ENCODE peak calls at places on chromosomes 13 and 19, in seven cellular contexts. One of them, this sample, is unnamed.

GRCh38 chr19:20186163-20186562 is 19.1 kb downstream of the ZNF486 start:
- DNase-seq in WTC11: no peak
- DNase-seq in HCT116: no peak
- DNase-seq in K562: no peak
- DNase-seq in H1: no peak
- DNase-seq in GM12878: no peak
- DNase-seq in HepG2: no peak
- DNase-seq in this sample: no peak

GRCh38 chr13:51687928-51688714 is 103.9 kb downstream of the WDFY2 start:
- DNase-seq in WTC11: no peak
- DNase-seq in HCT116: no peak
- DNase-seq in K562: no peak
- DNase-seq in H1: no peak
- DNase-seq in GM12878: no peak
- DNase-seq in HepG2: peak
- DNase-seq in this sample: no peak

GRCh38 chr13:73090116-73090811 is 31.5 kb downstream of the KLF5 start:
- DNase-seq in WTC11: peak
- DNase-seq in HCT116: peak
- DNase-seq in K562: peak
- DNase-seq in H1: peak
- DNase-seq in GM12878: no peak
- DNase-seq in HepG2: peak
- DNase-seq in this sample: peak

GRCh38 chr19:55342044-55342531 is 2.4 kb downstream of the KMT5C start:
- DNase-seq in WTC11: no peak
- DNase-seq in HCT116: no peak
- DNase-seq in K562: peak
- DNase-seq in H1: no peak
- DNase-seq in GM12878: no peak
- DNase-seq in HepG2: no peak
- DNase-seq in this sample: no peak

GRCh38 chr13:114017028-114017630 is 43.3 kb upstream of the C13orf46 start:
- DNase-seq in WTC11: peak
- DNase-seq in HCT116: no peak
- DNase-seq in K562: no peak
- DNase-seq in H1: no peak
- DNase-seq in GM12878: no peak
- DNase-seq in HepG2: no peak
- DNase-seq in this sample: peak

GRCh38 chr13:85970727-85971126 is 171.5 kb upstream of the SLITRK6 start:
- DNase-seq in WTC11: no peak
- DNase-seq in HCT116: no peak
- DNase-seq in K562: no peak
- DNase-seq in H1: no peak
- DNase-seq in GM12878: no peak
- DNase-seq in HepG2: no peak
- DNase-seq in this sample: no peak

GRCh38 chr19:39351537-39352037 is 9.4 kb downstream of the SAMD4B start:
- DNase-seq in WTC11: no peak
- DNase-seq in HCT116: no peak
- DNase-seq in K562: no peak
- DNase-seq in H1: no peak
- DNase-seq in GM12878: peak
- DNase-seq in HepG2: no peak
- DNase-seq in this sample: no peak

GRCh38 chr19:39078436-39079200 is 5.5 kb upstream of the ACP7 start:
- DNase-seq in WTC11: no peak
- DNase-seq in HCT116: peak
- DNase-seq in K562: no peak
- DNase-seq in H1: no peak
- DNase-seq in GM12878: no peak
- DNase-seq in HepG2: peak
- DNase-seq in this sample: no peak

GRCh38 chr13:60139272-60139671 is 24.5 kb downstream of the DIAPH3 start:
- DNase-seq in WTC11: no peak
- DNase-seq in HCT116: no peak
- DNase-seq in K562: no peak
- DNase-seq in H1: no peak
- DNase-seq in GM12878: no peak
- DNase-seq in HepG2: no peak
- DNase-seq in this sample: no peak

GRCh38 chr13:90461398-90461797 is 886.1 kb upstream of the MIR17HG start:
- DNase-seq in WTC11: no peak
- DNase-seq in HCT116: no peak
- DNase-seq in K562: no peak
- DNase-seq in H1: no peak
- DNase-seq in GM12878: no peak
- DNase-seq in HepG2: no peak
- DNase-seq in this sample: no peak

GRCh38 chr13:20801704-20802103 is 27.9 kb upstream of the EEF1AKMT1 start:
- DNase-seq in WTC11: no peak
- DNase-seq in HCT116: no peak
- DNase-seq in K562: no peak
- DNase-seq in H1: no peak
- DNase-seq in GM12878: no peak
- DNase-seq in HepG2: no peak
- DNase-seq in this sample: no peak

GRCh38 chr13:36973009-36973408 is 26.1 kb downstream of the ALG5 start:
- DNase-seq in WTC11: no peak
- DNase-seq in HCT116: no peak
- DNase-seq in K562: no peak
- DNase-seq in H1: no peak
- DNase-seq in GM12878: no peak
- DNase-seq in HepG2: no peak
- DNase-seq in this sample: no peak

GRCh38 chr13:73535341-73535740 is 476.5 kb downstream of the KLF5 start:
- DNase-seq in WTC11: no peak
- DNase-seq in HCT116: no peak
- DNase-seq in K562: no peak
- DNase-seq in H1: no peak
- DNase-seq in GM12878: no peak
- DNase-seq in HepG2: no peak
- DNase-seq in this sample: no peak

GRCh38 chr13:67156718-67157049 is 73.5 kb downstream of the PCDH9 start:
- DNase-seq in WTC11: peak
- DNase-seq in HCT116: no peak
- DNase-seq in K562: no peak
- DNase-seq in H1: no peak
- DNase-seq in GM12878: no peak
- DNase-seq in HepG2: no peak
- DNase-seq in this sample: no peak

GRCh38 chr19:18157465-18158063 is 4.6 kb downstream of the PIK3R2 start:
- DNase-seq in WTC11: peak
- DNase-seq in HCT116: no peak
- DNase-seq in K562: no peak
- DNase-seq in H1: no peak
- DNase-seq in GM12878: no peak
- DNase-seq in HepG2: no peak
- DNase-seq in this sample: no peak

GRCh38 chr19:18590273-18591272 is 2.0 kb downstream of the REX1BD start:
- DNase-seq in WTC11: peak
- DNase-seq in HCT116: peak
- DNase-seq in K562: peak
- DNase-seq in H1: peak
- DNase-seq in GM12878: no peak
- DNase-seq in HepG2: peak
- DNase-seq in this sample: peak

GRCh38 chr13:33401238-33401637 is 115.7 kb upstream of the STARD13 start:
- DNase-seq in WTC11: no peak
- DNase-seq in HCT116: no peak
- DNase-seq in K562: no peak
- DNase-seq in H1: no peak
- DNase-seq in GM12878: no peak
- DNase-seq in HepG2: no peak
- DNase-seq in this sample: no peak

GRCh38 chr13:51697855-51698254 is 106.1 kb downstream of the DHRS12 start:
- DNase-seq in WTC11: no peak
- DNase-seq in HCT116: no peak
- DNase-seq in K562: no peak
- DNase-seq in H1: no peak
- DNase-seq in GM12878: no peak
- DNase-seq in HepG2: no peak
- DNase-seq in this sample: no peak

GRCh38 chr13:93397619-93398018 is 171.0 kb downstream of the GPC6 start:
- DNase-seq in WTC11: no peak
- DNase-seq in HCT116: no peak
- DNase-seq in K562: no peak
- DNase-seq in H1: no peak
- DNase-seq in GM12878: no peak
- DNase-seq in HepG2: no peak
- DNase-seq in this sample: no peak

GRCh38 chr19:39085392-39085791 is 1.2 kb downstream of the ACP7 start:
- DNase-seq in WTC11: no peak
- DNase-seq in HCT116: no peak
- DNase-seq in K562: no peak
- DNase-seq in H1: no peak
- DNase-seq in GM12878: no peak
- DNase-seq in HepG2: no peak
- DNase-seq in this sample: no peak

GRCh38 chr13:39347926-39348901 is 254.8 kb downstream of the LHFPL6 start:
- DNase-seq in WTC11: peak
- DNase-seq in HCT116: no peak
- DNase-seq in K562: no peak
- DNase-seq in H1: peak
- DNase-seq in GM12878: no peak
- DNase-seq in HepG2: no peak
- DNase-seq in this sample: peak

GRCh38 chr19:36449059-36449670 is 30.7 kb upstream of the ZFP82 start:
- DNase-seq in WTC11: no peak
- DNase-seq in HCT116: no peak
- DNase-seq in K562: no peak
- DNase-seq in H1: no peak
- DNase-seq in GM12878: no peak
- DNase-seq in HepG2: no peak
- DNase-seq in this sample: no peak

DNA sequence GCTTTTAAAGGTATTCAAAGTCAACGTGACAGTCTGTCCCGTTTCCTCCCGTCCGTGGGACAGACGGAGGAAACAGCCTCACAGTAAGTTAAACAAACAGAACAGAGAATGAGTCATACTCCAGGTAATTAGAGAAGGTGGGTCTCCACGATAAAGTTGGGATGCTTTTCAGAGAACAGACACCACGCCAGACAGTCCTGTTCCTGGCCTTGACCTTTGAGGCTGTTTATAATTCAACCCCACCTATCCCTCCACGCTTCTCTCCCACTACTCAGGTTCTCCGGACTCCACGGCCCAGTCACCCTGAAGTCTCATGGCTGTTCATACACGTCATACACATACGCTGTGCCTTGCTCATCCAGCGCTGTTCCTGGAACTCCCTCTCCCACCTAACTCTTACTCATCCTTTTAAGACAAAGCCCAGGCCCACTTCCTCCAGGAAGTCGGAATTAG is 42.5 kb downstream of the ARHGEF18 start:
- DNase-seq in WTC11: no peak
- DNase-seq in HCT116: peak
- DNase-seq in K562: no peak
- DNase-seq in H1: no peak
- DNase-seq in GM12878: no peak
- DNase-seq in HepG2: peak
- DNase-seq in this sample: no peak
- TF ChIP-seq SP1 in WTC11: no peak
- TF ChIP-seq SP1 in HCT116: peak
- TF ChIP-seq SP1 in K562: no peak
- TF ChIP-seq SP1 in H1: no peak
- TF ChIP-seq SP1 in GM12878: no peak
- TF ChIP-seq SP1 in HepG2: no peak
- TF ChIP-seq SP1 in this sample: no peak

GRCh38 chr13:83496501-83496900 is 385.8 kb downstream of the SLITRK1 start:
- DNase-seq in WTC11: no peak
- DNase-seq in HCT116: no peak
- DNase-seq in K562: no peak
- DNase-seq in H1: no peak
- DNase-seq in GM12878: no peak
- DNase-seq in HepG2: no peak
- DNase-seq in this sample: no peak
- TF ChIP-seq SP1 in WTC11: no peak
- TF ChIP-seq SP1 in HCT116: no peak
- TF ChIP-seq SP1 in K562: no peak
- TF ChIP-seq SP1 in H1: no peak
- TF ChIP-seq SP1 in GM12878: no peak
- TF ChIP-seq SP1 in HepG2: no peak
- TF ChIP-seq SP1 in this sample: no peak

GRCh38 chr19:7228935-7229541 is 65.2 kb downstream of the INSR start:
- DNase-seq in WTC11: no peak
- DNase-seq in HCT116: no peak
- DNase-seq in K562: no peak
- DNase-seq in H1: no peak
- DNase-seq in GM12878: no peak
- DNase-seq in HepG2: no peak
- DNase-seq in this sample: no peak

GRCh38 chr19:7225741-7226140 is 68.5 kb downstream of the INSR start:
- DNase-seq in WTC11: no peak
- DNase-seq in HCT116: no peak
- DNase-seq in K562: no peak
- DNase-seq in H1: no peak
- DNase-seq in GM12878: no peak
- DNase-seq in HepG2: no peak
- DNase-seq in this sample: no peak

GRCh38 chr19:7226749-7227148 is 67.5 kb downstream of the INSR start:
- DNase-seq in WTC11: no peak
- DNase-seq in HCT116: no peak
- DNase-seq in K562: no peak
- DNase-seq in H1: no peak
- DNase-seq in GM12878: no peak
- DNase-seq in HepG2: no peak
- DNase-seq in this sample: no peak

GRCh38 chr19:7229735-7230134 is 64.5 kb downstream of the INSR start:
- DNase-seq in WTC11: no peak
- DNase-seq in HCT116: no peak
- DNase-seq in K562: no peak
- DNase-seq in H1: no peak
- DNase-seq in GM12878: no peak
- DNase-seq in HepG2: no peak
- DNase-seq in this sample: no peak

DNA sequence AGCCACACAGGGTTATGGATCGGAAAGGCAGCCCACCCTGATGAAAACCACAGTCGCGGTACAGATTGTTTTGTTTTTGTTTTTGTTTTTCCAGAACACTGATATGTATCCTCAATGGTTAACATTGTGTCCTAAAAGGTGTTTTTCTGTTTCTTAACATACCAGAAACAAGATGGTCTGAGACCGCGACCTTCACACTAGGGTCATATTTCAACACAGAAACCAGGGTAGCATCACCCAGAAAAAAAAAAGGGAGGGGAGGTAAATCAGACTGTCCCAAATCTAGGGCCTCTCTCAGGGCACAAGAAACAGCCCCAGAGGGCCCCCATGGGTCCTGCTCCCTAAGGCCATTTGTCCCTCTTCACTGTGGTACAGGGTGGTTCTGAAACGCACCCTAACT is 66.5 kb downstream of the INSR start:
- DNase-seq in WTC11: no peak
- DNase-seq in HCT116: no peak
- DNase-seq in K562: no peak
- DNase-seq in H1: no peak
- DNase-seq in GM12878: no peak
- DNase-seq in HepG2: no peak
- DNase-seq in this sample: no peak
- TF ChIP-seq SP1 in WTC11: no peak
- TF ChIP-seq SP1 in HCT116: no peak
- TF ChIP-seq SP1 in K562: no peak
- TF ChIP-seq SP1 in H1: no peak
- TF ChIP-seq SP1 in GM12878: no peak
- TF ChIP-seq SP1 in HepG2: no peak
- TF ChIP-seq SP1 in this sample: no peak

GRCh38 chr19:10419646-10420443 is 493 bp upstream of the PDE4A start:
- DNase-seq in WTC11: peak
- DNase-seq in HCT116: peak
- DNase-seq in K562: peak
- DNase-seq in H1: peak
- DNase-seq in GM12878: no peak
- DNase-seq in HepG2: no peak
- DNase-seq in this sample: peak
- TF ChIP-seq SP1 in WTC11: peak
- TF ChIP-seq SP1 in HCT116: peak
- TF ChIP-seq SP1 in K562: peak
- TF ChIP-seq SP1 in H1: peak
- TF ChIP-seq SP1 in GM12878: peak
- TF ChIP-seq SP1 in HepG2: no peak
- TF ChIP-seq SP1 in this sample: no peak

This sample was measured in HEK293T.